ENCODE peak calls at places on chromosomes 11 and 22, in eight cellular contexts. One of them, this sample, is unnamed.

GRCh38 chr11:82927264-82927880 is 25.8 kb downstream of the DDIAS start:
- DNase-seq in NCI-H187: no peak
- DNase-seq in HS-27A: peak
- DNase-seq in activated T-cell treated with anti-CD3 and anti-CD28 coated beads, Interleukin-2, amount 50 U/mL, for 72 hours: peak
- DNase-seq in non-pigmented ciliary epithelial cell: peak
- DNase-seq in GM13977: peak
- DNase-seq in T-helper 1 cell: peak
- DNase-seq in hypothalamus: no peak
- DNase-seq in this sample: peak

GRCh38 chr11:122754553-122755322 is 83.6 kb upstream of the CRTAM start:
- DNase-seq in T-helper 1 cell: peak
- DNase-seq in non-pigmented ciliary epithelial cell: no peak
- DNase-seq in activated T-cell treated with anti-CD3 and anti-CD28 coated beads, Interleukin-2, amount 50 U/mL, for 72 hours: peak
- DNase-seq in GM13977: peak
- DNase-seq in NCI-H187: no peak
- DNase-seq in HS-27A: no peak
- DNase-seq in hypothalamus: no peak
- DNase-seq in this sample: no peak

GRCh38 chr11:87150936-87151335 is 113.2 kb downstream of the TMEM135 start:
- DNase-seq in activated T-cell treated with anti-CD3 and anti-CD28 coated beads, Interleukin-2, amount 50 U/mL, for 72 hours: no peak
- DNase-seq in hypothalamus: no peak
- DNase-seq in T-helper 1 cell: no peak
- DNase-seq in GM13977: no peak
- DNase-seq in NCI-H187: no peak
- DNase-seq in non-pigmented ciliary epithelial cell: no peak
- DNase-seq in HS-27A: no peak
- DNase-seq in this sample: no peak

GRCh38 chr11:65552413-65552951 is 5.7 kb downstream of the LTBP3 start:
- DNase-seq in T-helper 1 cell: no peak
- DNase-seq in HS-27A: no peak
- DNase-seq in hypothalamus: no peak
- DNase-seq in GM13977: no peak
- DNase-seq in NCI-H187: no peak
- DNase-seq in activated T-cell treated with anti-CD3 and anti-CD28 coated beads, Interleukin-2, amount 50 U/mL, for 72 hours: no peak
- DNase-seq in non-pigmented ciliary epithelial cell: no peak
- DNase-seq in this sample: no peak

GRCh38 chr11:77150836-77151235 is 22.8 kb downstream of the MYO7A start:
- DNase-seq in hypothalamus: no peak
- DNase-seq in T-helper 1 cell: no peak
- DNase-seq in non-pigmented ciliary epithelial cell: no peak
- DNase-seq in NCI-H187: no peak
- DNase-seq in GM13977: no peak
- DNase-seq in activated T-cell treated with anti-CD3 and anti-CD28 coated beads, Interleukin-2, amount 50 U/mL, for 72 hours: no peak
- DNase-seq in HS-27A: no peak
- DNase-seq in this sample: no peak

GRCh38 chr11:19441288-19441687 is 200.5 kb upstream of the E2F8 start:
- DNase-seq in NCI-H187: no peak
- DNase-seq in GM13977: no peak
- DNase-seq in HS-27A: no peak
- DNase-seq in non-pigmented ciliary epithelial cell: no peak
- DNase-seq in hypothalamus: no peak
- DNase-seq in T-helper 1 cell: no peak
- DNase-seq in activated T-cell treated with anti-CD3 and anti-CD28 coated beads, Interleukin-2, amount 50 U/mL, for 72 hours: peak
- DNase-seq in this sample: no peak

GRCh38 chr22:36546932-36547331 is 18.0 kb upstream of the EIF3D start:
- DNase-seq in T-helper 1 cell: peak
- DNase-seq in HS-27A: no peak
- DNase-seq in hypothalamus: no peak
- DNase-seq in GM13977: no peak
- DNase-seq in NCI-H187: no peak
- DNase-seq in non-pigmented ciliary epithelial cell: peak
- DNase-seq in activated T-cell treated with anti-CD3 and anti-CD28 coated beads, Interleukin-2, amount 50 U/mL, for 72 hours: peak
- DNase-seq in this sample: peak

GRCh38 chr11:2701230-2701629 is 1.4 kb upstream of the KCNQ1OT1 start:
- DNase-seq in hypothalamus: no peak
- DNase-seq in GM13977: no peak
- DNase-seq in T-helper 1 cell: no peak
- DNase-seq in HS-27A: no peak
- DNase-seq in activated T-cell treated with anti-CD3 and anti-CD28 coated beads, Interleukin-2, amount 50 U/mL, for 72 hours: no peak
- DNase-seq in NCI-H187: no peak
- DNase-seq in non-pigmented ciliary epithelial cell: no peak
- DNase-seq in this sample: no peak

GRCh38 chr22:29251265-29251664 is 16.5 kb downstream of the RHBDD3 start:
- DNase-seq in HS-27A: no peak
- DNase-seq in T-helper 1 cell: no peak
- DNase-seq in activated T-cell treated with anti-CD3 and anti-CD28 coated beads, Interleukin-2, amount 50 U/mL, for 72 hours: no peak
- DNase-seq in NCI-H187: no peak
- DNase-seq in GM13977: no peak
- DNase-seq in hypothalamus: no peak
- DNase-seq in non-pigmented ciliary epithelial cell: no peak
- DNase-seq in this sample: no peak

GRCh38 chr11:44556735-44557409 is 8.6 kb upstream of the CD82 start:
- DNase-seq in T-helper 1 cell: peak
- DNase-seq in HS-27A: no peak
- DNase-seq in hypothalamus: no peak
- DNase-seq in activated T-cell treated with anti-CD3 and anti-CD28 coated beads, Interleukin-2, amount 50 U/mL, for 72 hours: peak
- DNase-seq in non-pigmented ciliary epithelial cell: no peak
- DNase-seq in NCI-H187: no peak
- DNase-seq in GM13977: peak
- DNase-seq in this sample: no peak

GRCh38 chr22:26482171-26482570 is 1.4 kb downstream of the HPS4 start:
- DNase-seq in GM13977: no peak
- DNase-seq in NCI-H187: no peak
- DNase-seq in HS-27A: no peak
- DNase-seq in activated T-cell treated with anti-CD3 and anti-CD28 coated beads, Interleukin-2, amount 50 U/mL, for 72 hours: no peak
- DNase-seq in hypothalamus: no peak
- DNase-seq in T-helper 1 cell: peak
- DNase-seq in non-pigmented ciliary epithelial cell: no peak
- DNase-seq in this sample: no peak

This sample was measured in AG04450.